ENCODE peak calls at places on chromosome 4, in four cellular contexts. F, T, N and U are unnamed samples.

GRCh38 chr4:76641351-76641750 is 206.3 kb downstream of the SHROOM3 start:
- DNase-seq in F (no peak), T (no peak), N (no peak), U (no peak)

GRCh38 chr4:68271851-68272756 is 26.6 kb upstream of the TMPRSS11B start:
- DNase-seq in F (peak), T (no peak), N (peak), U (peak)

GRCh38 chr4:54213001-54213400 is 16.1 kb upstream of the PDGFRA start:
- DNase-seq in F (no peak), T (no peak), N (peak), U (no peak)

GRCh38 chr4:119209077-119209476 is 3.4 kb upstream of the USP53 start:
- DNase-seq in F (no peak), T (no peak), N (peak), U (peak)

GRCh38 chr4:124726269-124726668 is 13.7 kb upstream of the ANKRD50 start:
- DNase-seq in F (no peak), T (no peak), N (no peak), U (no peak)

GRCh38 chr4:158912390-158913175 is 143.8 kb downstream of the FNIP2 start:
- DNase-seq in F (no peak), T (no peak), N (peak), U (no peak)

GRCh38 chr4:98150092-98150761 is 7.0 kb upstream of the STPG2 start:
- DNase-seq in F (no peak), T (no peak), N (peak), U (no peak)

GRCh38 chr4:155954939-155955338 is 1.3 kb upstream of the CTSO start:
- DNase-seq in F (no peak), T (no peak), N (no peak), U (no peak)

GRCh38 chr4:108635070-108635655 is 14.8 kb downstream of the RPL34 start:
- DNase-seq in F (no peak), T (no peak), N (no peak), U (peak)

GRCh38 chr4:6360385-6360784 is 90.7 kb downstream of the WFS1 start:
- DNase-seq in F (no peak), T (no peak), N (no peak), U (no peak)

GRCh38 chr4:181261279-181261678 is 981.9 kb upstream of the TENM3 start:
- DNase-seq in F (no peak), T (no peak), N (no peak), U (no peak)

GRCh38 chr4:74481891-74482609 is 37.1 kb downstream of the AREG start:
- DNase-seq in F (no peak), T (no peak), N (no peak), U (no peak)

GRCh38 chr4:47686294-47686872 is 151.5 kb downstream of the CORIN start:
- DNase-seq in F (peak), T (peak), N (peak), U (no peak)

GRCh38 chr4:168831919-168832745 is 177.9 kb downstream of the CBR4 start:
- DNase-seq in F (no peak), T (peak), N (peak), U (peak)

GRCh38 chr4:142607976-142608375 is 238.1 kb downstream of the INPP4B start:
- DNase-seq in F (no peak), T (no peak), N (no peak), U (no peak)

GRCh38 chr4:137307806-137308205 is 224.5 kb downstream of the PCDH18 start:
- DNase-seq in F (no peak), T (no peak), N (peak), U (no peak)

GRCh38 chr4:39908284-39908683 is 69.4 kb downstream of the PDS5A start:
- DNase-seq in F (no peak), T (no peak), N (peak), U (no peak)

GRCh38 chr4:1030559-1030958 is 19.1 kb downstream of the FGFRL1 start:
- DNase-seq in F (no peak), T (no peak), N (no peak), U (no peak)

GRCh38 chr4:107037188-107037587 is 1.1 kb upstream of the DKK2 start:
- DNase-seq in F (no peak), T (peak), N (peak), U (peak)

GRCh38 chr4:53886090-53886489 is 178.3 kb downstream of the CHIC2 start:
- DNase-seq in F (no peak), T (no peak), N (no peak), U (no peak)

GRCh38 chr4:602559-602942 is 22.8 kb upstream of the PDE6B start:
- DNase-seq in F (no peak), T (peak), N (no peak), U (no peak)

GRCh38 chr4:78168029-78168428 is 110.9 kb downstream of the FRAS1 start:
- DNase-seq in F (no peak), T (no peak), N (no peak), U (no peak)

GRCh38 chr4:183797445-183798248 is 107.5 kb upstream of the STOX2 start:
- DNase-seq in F (no peak), T (peak), N (peak), U (peak)

GRCh38 chr4:3047464-3048286 is 26.7 kb downstream of the HTT-AS start:
- DNase-seq in F (peak), T (peak), N (peak), U (peak)
- H3K4me3 ChIP-seq in F (peak), T (peak), N (no peak), U (peak)

GRCh38 chr4:25297528-25298242 is 14.9 kb upstream of the ZCCHC4 start:
- DNase-seq in F (no peak), T (no peak), N (no peak), U (peak)
- H3K4me3 ChIP-seq in F (no peak), T (no peak), N (no peak), U (no peak)

DNA sequence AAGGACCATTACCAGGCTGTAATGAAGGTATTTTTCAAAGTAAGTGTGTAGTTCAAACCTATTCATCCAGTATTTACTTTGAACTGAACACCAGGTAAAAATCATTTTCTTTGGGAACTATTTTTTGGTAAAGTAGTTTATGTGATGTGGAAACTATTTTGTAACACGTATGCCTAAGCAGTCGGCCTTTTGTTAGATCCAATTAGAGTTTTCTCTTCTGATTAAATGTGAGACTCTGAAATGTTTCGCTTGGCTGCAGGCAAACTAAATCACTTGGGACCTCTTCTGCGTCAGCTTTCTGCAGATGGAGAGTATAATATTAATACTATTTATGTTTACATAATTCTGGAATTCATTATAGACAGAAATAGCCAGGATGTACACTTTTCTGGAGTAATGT is 46.9 kb downstream of the BMPR1B start:
- DNase-seq in F (no peak), T (no peak), N (peak), U (no peak)
- H3K4me3 ChIP-seq in F (no peak), T (no peak), N (no peak), U (no peak)

GRCh38 chr4:154740462-154740861 is 3.3 kb upstream of the LRAT start:
- DNase-seq in F (no peak), T (no peak), N (no peak), U (peak)

GRCh38 chr4:154741131-154741530 is 2.7 kb upstream of the LRAT start:
- DNase-seq in F (no peak), T (no peak), N (no peak), U (peak)

GRCh38 chr4:154743683-154744340 is at the start of gene LRAT:
- DNase-seq in F (peak), T (peak), N (no peak), U (peak)

GRCh38 chr4:154744341-154744948 is 645 bp downstream of the LRAT start:
- DNase-seq in F (no peak), T (no peak), N (no peak), U (peak)

GRCh38 chr4:154741877-154742851 is 1.6 kb upstream of the LRAT start:
- DNase-seq in F (no peak), T (no peak), N (peak), U (peak)
- H3K4me3 ChIP-seq in F (no peak), T (peak), N (no peak), U (no peak)

GRCh38 chr4:79650794-79651431 is 242.9 kb upstream of the GK2 start:
- DNase-seq in F (no peak), T (no peak), N (peak), U (peak)
- H3K4me3 ChIP-seq in F (no peak), T (no peak), N (no peak), U (no peak)

GRCh38 chr4:187606581-187606980 is 389.0 kb upstream of the ZFP42 start:
- DNase-seq in F (no peak), T (no peak), N (peak), U (peak)

GRCh38 chr4:187598246-187598645 is 397.3 kb upstream of the ZFP42 start:
- DNase-seq in F (no peak), T (no peak), N (no peak), U (no peak)

GRCh38 chr4:187604984-187605383 is 390.6 kb upstream of the ZFP42 start:
- DNase-seq in F (no peak), T (no peak), N (no peak), U (no peak)

GRCh38 chr4:187603093-187603395 is 392.5 kb upstream of the ZFP42 start:
- DNase-seq in F (no peak), T (no peak), N (peak), U (peak)

DNA sequence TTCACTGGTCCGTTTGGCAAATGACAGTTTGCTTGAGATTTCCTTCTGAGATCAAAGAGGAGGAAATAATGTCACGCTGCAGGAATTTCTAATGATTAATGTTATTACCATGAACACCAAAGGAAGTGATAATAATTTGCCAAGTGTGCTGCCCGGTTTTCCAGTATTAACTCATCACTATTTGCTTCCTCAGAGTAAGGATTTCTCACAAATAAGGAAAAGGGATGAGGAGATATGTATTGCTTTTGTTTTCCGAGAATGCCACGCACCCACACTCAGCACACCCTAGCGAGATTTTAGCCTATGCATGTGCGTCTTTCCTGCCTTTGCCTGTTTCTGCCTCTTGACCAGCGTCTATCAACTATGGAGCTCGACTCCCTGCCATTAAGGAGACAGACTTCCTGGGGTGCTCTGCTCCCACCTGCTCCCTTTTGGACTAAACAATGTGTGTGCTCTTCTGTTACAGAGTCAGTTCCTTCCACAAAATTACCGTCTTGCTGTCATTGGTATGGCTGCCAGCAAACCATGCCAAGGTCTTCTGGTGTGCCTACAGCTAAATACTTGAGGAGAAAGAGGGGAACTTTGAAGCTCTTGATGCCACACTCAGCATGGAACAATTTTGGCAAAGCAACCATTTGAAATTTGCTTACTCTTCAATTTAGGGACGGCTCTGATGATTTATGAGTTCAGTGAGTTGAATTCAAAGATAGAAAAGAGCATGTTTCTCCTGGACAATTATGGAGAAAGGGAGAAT is 393.1 kb upstream of the ZFP42 start:
- DNase-seq in F (no peak), T (no peak), N (peak), U (no peak)
- H3K4me3 ChIP-seq in F (no peak), T (no peak), N (no peak), U (peak)

DNA sequence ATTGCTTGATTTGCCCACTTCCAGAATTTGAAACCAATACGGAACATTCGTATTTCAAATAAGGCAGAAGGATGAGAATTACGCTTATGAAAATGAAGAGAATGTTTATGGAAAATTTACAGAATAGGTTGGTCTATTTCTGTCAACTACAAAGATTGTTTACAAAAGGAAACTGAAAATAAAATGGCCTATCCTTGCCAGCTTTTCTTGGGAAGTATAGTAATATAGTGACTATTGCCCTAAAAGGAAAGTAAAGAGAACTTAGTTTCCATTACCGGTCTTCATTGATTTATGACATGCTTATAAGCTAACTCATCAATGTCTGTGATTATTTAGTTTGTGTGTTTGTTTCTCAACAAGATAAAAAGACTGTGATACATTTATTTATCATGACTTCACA is 2.9 kb upstream of the SPRY1 start:
- DNase-seq in F (no peak), T (no peak), N (no peak), U (no peak)
- H3K4me3 ChIP-seq in F (no peak), T (no peak), N (no peak), U (no peak)

DNA sequence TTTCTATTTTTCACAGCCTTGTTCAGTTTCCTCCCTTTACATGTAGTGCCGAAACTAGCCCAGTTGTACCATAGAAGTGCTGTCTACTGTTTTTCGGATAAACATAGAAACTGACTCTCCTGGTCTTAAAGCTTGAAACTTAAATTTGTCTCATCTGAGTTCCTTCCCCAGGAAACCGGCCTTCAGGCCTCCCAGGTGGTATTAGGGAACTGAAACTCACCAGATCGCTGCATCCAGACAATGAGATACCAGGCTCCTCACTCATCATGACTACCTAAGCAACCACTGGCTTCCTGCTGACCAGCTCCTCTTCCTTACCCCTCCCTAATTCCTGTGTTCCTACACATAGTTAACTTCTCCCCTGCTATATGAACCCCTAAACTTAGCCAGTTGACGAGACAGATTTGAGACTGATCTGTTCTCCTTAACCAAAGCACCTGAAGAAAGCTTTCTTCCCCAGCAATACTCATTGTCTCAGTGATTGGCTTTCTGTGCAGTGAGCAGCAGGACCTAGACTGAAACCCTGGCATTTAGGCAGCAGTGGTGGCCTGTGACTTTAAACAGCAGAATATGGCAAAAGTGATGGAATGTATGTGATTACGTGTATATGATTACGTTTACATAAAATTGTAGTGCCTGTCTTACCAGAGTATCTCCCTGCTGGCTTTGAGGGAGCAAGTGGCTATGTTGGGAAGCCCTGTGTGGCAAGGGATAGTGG is 959.1 kb upstream of the LCORL start:
- DNase-seq in F (no peak), T (no peak), N (no peak), U (no peak)
- H3K4me3 ChIP-seq in F (no peak), T (no peak), N (no peak), U (no peak)